ENCODE peak calls at places on chromosomes 12 and 14, in five cellular contexts. E is amygdala, F is PC-9, J is upper lobe of right lung, A is Kasumi-1. S is an unnamed sample.

GRCh38 chr12:92921877-92922276 is 7.2 kb downstream of the EEA1 start:
- DNase-seq in F (no peak), A (no peak), J (no peak), E (no peak), S (no peak)

GRCh38 chr12:68745904-68746571 is at the start of gene SLC35E3:
- DNase-seq in J (peak; percentile 98), A (peak; percentile 91), F (peak; percentile 90), E (peak; percentile 89), S (peak; percentile 95)

GRCh38 chr14:100440207-100440631 is 117.1 kb downstream of the SLC25A47 start:
- DNase-seq in F (peak; percentile 54), A (no peak), E (peak; percentile 57), J (peak; percentile 89), S (peak; percentile 79)

GRCh38 chr12:1171657-1172056 is 180.6 kb downstream of the ERC1 start:
- DNase-seq in F (peak; percentile 47), A (no peak), E (no peak), J (no peak), S (no peak)

GRCh38 chr14:60647081-60647836 is 2.0 kb downstream of the SIX1 start:
- DNase-seq in F (peak; percentile 53), E (no peak), J (no peak), A (no peak), S (no peak)

GRCh38 chr12:9751204-9752144 is 9.2 kb downstream of the CD69 start:
- DNase-seq in J (no peak), F (no peak), A (peak; percentile 62), E (no peak), S (no peak)

GRCh38 chr12:54147186-54147585 is 41.6 kb downstream of the SMUG1 start:
- DNase-seq in J (peak; percentile 73), F (no peak), A (no peak), E (peak; percentile 16), S (no peak)

GRCh38 chr12:100133200-100133599 is 9.5 kb downstream of the BLTP3B start:
- DNase-seq in J (no peak), E (no peak), A (no peak), F (no peak), S (no peak)

GRCh38 chr12:74725154-74725553 is 187.5 kb downstream of the ATXN7L3B start:
- DNase-seq in E (no peak), F (peak; percentile 3), J (no peak), A (no peak), S (no peak)

GRCh38 chr14:71478542-71478941 is 453.7 kb upstream of the RGS6 start:
- DNase-seq in J (no peak), A (peak; percentile 90), F (no peak), E (no peak), S (no peak)

GRCh38 chr12:122721057-122721545 is 4.5 kb upstream of the HCAR3 start:
- DNase-seq in J (no peak), F (peak; percentile 38), A (no peak), E (no peak), S (no peak)

GRCh38 chr12:34354239-34355200 is 332.2 kb downstream of the ALG10 start:
- DNase-seq in A (no peak), E (no peak), J (no peak), F (peak; percentile 19), S (no peak)

GRCh38 chr12:23349550-23349949 is 599.9 kb downstream of the SOX5 start:
- DNase-seq in J (no peak), A (no peak), F (no peak), E (no peak), S (no peak)

GRCh38 chr12:80763874-80764273 is 47.2 kb downstream of the MYF5 start:
- DNase-seq in E (no peak), F (peak; percentile 7), J (no peak), A (peak; percentile 54), S (no peak)

GRCh38 chr12:44750468-44750867 is 125.6 kb downstream of the NELL2 start:
- DNase-seq in A (no peak), F (no peak), J (no peak), E (no peak), S (no peak)